ENCODE peak calls at places on chromosome 16, in six cellular contexts. One of them, this sample, is unnamed.

GRCh38 chr16:87648698-87649487 is 46.6 kb downstream of the JPH3 start:
- DNase-seq in C1 segment of cervical spinal cord: no peak
- DNase-seq in HTR-8/SVneo: no peak
- DNase-seq in glutamatergic neuron: no peak
- DNase-seq in NCI-H1092 treated with DMSO at 0.1 percent for 48 hours: no peak
- DNase-seq in CD4-positive, alpha-beta T cell: no peak
- DNase-seq in this sample: no peak

GRCh38 chr16:4682616-4683254 is 10.6 kb upstream of the NUDT16L1 start:
- DNase-seq in C1 segment of cervical spinal cord: peak; percentile 51
- DNase-seq in CD4-positive, alpha-beta T cell: peak; percentile 45
- DNase-seq in HTR-8/SVneo: no peak
- DNase-seq in glutamatergic neuron: peak; percentile 80
- DNase-seq in NCI-H1092 treated with DMSO at 0.1 percent for 48 hours: no peak
- DNase-seq in this sample: no peak

GRCh38 chr16:69319826-69320730 is 8.9 kb downstream of the VPS4A start:
- DNase-seq in glutamatergic neuron: no peak
- DNase-seq in C1 segment of cervical spinal cord: no peak
- DNase-seq in HTR-8/SVneo: no peak
- DNase-seq in NCI-H1092 treated with DMSO at 0.1 percent for 48 hours: no peak
- DNase-seq in CD4-positive, alpha-beta T cell: no peak
- DNase-seq in this sample: no peak

GRCh38 chr16:66429290-66429962 is 2.3 kb downstream of the BEAN1 start:
- DNase-seq in C1 segment of cervical spinal cord: no peak
- DNase-seq in NCI-H1092 treated with DMSO at 0.1 percent for 48 hours: no peak
- DNase-seq in CD4-positive, alpha-beta T cell: no peak
- DNase-seq in glutamatergic neuron: peak; percentile 26
- DNase-seq in HTR-8/SVneo: no peak
- DNase-seq in this sample: no peak

GRCh38 chr16:27234171-27234570 is 30.8 kb downstream of the KDM8 start:
- DNase-seq in CD4-positive, alpha-beta T cell: no peak
- DNase-seq in C1 segment of cervical spinal cord: no peak
- DNase-seq in HTR-8/SVneo: no peak
- DNase-seq in NCI-H1092 treated with DMSO at 0.1 percent for 48 hours: no peak
- DNase-seq in glutamatergic neuron: no peak
- DNase-seq in this sample: no peak

GRCh38 chr16:1530883-1531637 is 2.4 kb upstream of the TMEM204 start:
- DNase-seq in CD4-positive, alpha-beta T cell: no peak
- DNase-seq in NCI-H1092 treated with DMSO at 0.1 percent for 48 hours: no peak
- DNase-seq in C1 segment of cervical spinal cord: no peak
- DNase-seq in glutamatergic neuron: no peak
- DNase-seq in HTR-8/SVneo: no peak
- DNase-seq in this sample: no peak

GRCh38 chr16:3364774-3365427 is 9.2 kb downstream of the OR2C1 start:
- DNase-seq in HTR-8/SVneo: peak; percentile 97
- DNase-seq in glutamatergic neuron: no peak
- DNase-seq in NCI-H1092 treated with DMSO at 0.1 percent for 48 hours: peak; percentile 66
- DNase-seq in C1 segment of cervical spinal cord: peak; percentile 92
- DNase-seq in CD4-positive, alpha-beta T cell: peak; percentile 84
- DNase-seq in this sample: peak; percentile 72

GRCh38 chr16:81004646-81005353 is 1.9 kb downstream of the CMC2 start:
- DNase-seq in glutamatergic neuron: no peak
- DNase-seq in NCI-H1092 treated with DMSO at 0.1 percent for 48 hours: peak; percentile 42
- DNase-seq in HTR-8/SVneo: peak; percentile 28
- DNase-seq in CD4-positive, alpha-beta T cell: no peak
- DNase-seq in C1 segment of cervical spinal cord: peak; percentile 17
- DNase-seq in this sample: peak; percentile 54

GRCh38 chr16:53865492-53865863 is 161.5 kb downstream of the FTO start:
- DNase-seq in glutamatergic neuron: no peak
- DNase-seq in HTR-8/SVneo: no peak
- DNase-seq in NCI-H1092 treated with DMSO at 0.1 percent for 48 hours: no peak
- DNase-seq in C1 segment of cervical spinal cord: no peak
- DNase-seq in CD4-positive, alpha-beta T cell: no peak
- DNase-seq in this sample: peak; percentile 63

GRCh38 chr16:79381552-79382042 is 218.9 kb downstream of the MAF start:
- DNase-seq in HTR-8/SVneo: no peak
- DNase-seq in CD4-positive, alpha-beta T cell: no peak
- DNase-seq in glutamatergic neuron: no peak
- DNase-seq in NCI-H1092 treated with DMSO at 0.1 percent for 48 hours: no peak
- DNase-seq in C1 segment of cervical spinal cord: no peak
- DNase-seq in this sample: no peak

GRCh38 chr16:11256657-11257130 is 690 bp upstream of the SOCS1 start:
- DNase-seq in HTR-8/SVneo: no peak
- DNase-seq in NCI-H1092 treated with DMSO at 0.1 percent for 48 hours: no peak
- DNase-seq in glutamatergic neuron: peak; percentile 80
- DNase-seq in CD4-positive, alpha-beta T cell: peak; percentile 27
- DNase-seq in C1 segment of cervical spinal cord: no peak
- DNase-seq in this sample: no peak